ENCODE peak calls at places on chromosomes 5 and 9, in four cellular contexts. V is tibial artery; Q is AG20443; S is activated CD4-positive, alpha-beta T cell treated with anti-CD3 and anti-CD28 coated beads, Interleukin-2, amount 50 U/mL, for 1 hour. A is an unnamed sample.

GRCh38 chr5:138603521-138603920 is 28.3 kb upstream of the HSPA9 start:
- DNase-seq in V (peak; percentile 16), Q (no peak), S (no peak), A (no peak)

GRCh38 chr5:139877129-139877597 is 81.6 kb downstream of the PSD2 start:
- DNase-seq in V (no peak), Q (no peak), S (no peak), A (no peak)

GRCh38 chr5:117594165-117594564 is 1019.5 kb upstream of the SEMA6A start:
- DNase-seq in V (peak; percentile 77), Q (peak; percentile 6), S (no peak), A (no peak)

GRCh38 chr5:120848883-120849282 is 384.8 kb downstream of the PRR16 start:
- DNase-seq in V (no peak), Q (no peak), S (no peak), A (no peak)

GRCh38 chr9:98764351-98764750 is 32.0 kb downstream of the ANKS6 start:
- DNase-seq in V (no peak), Q (no peak), S (no peak), A (no peak)

GRCh38 chr9:16425572-16425971 is 444.9 kb downstream of the BNC2 start:
- DNase-seq in V (no peak), Q (peak; percentile 15), S (no peak), A (no peak)

GRCh38 chr5:136053336-136054121 is 24.7 kb downstream of the TGFBI start:
- DNase-seq in V (peak; percentile 87), Q (peak; percentile 91), S (no peak), A (no peak)

GRCh38 chr5:65247594-65247993 is 234.1 kb downstream of the ADAMTS6 start:
- DNase-seq in V (no peak), Q (no peak), S (no peak), A (no peak)

GRCh38 chr5:176792584-176793342 is 17.6 kb upstream of the UNC5A start:
- DNase-seq in V (no peak), Q (no peak), S (no peak), A (no peak)

GRCh38 chr5:1655496-1656270 is 131.9 kb upstream of the LPCAT1 start:
- DNase-seq in V (peak; percentile 48), Q (no peak), S (no peak), A (no peak)

GRCh38 chr9:127277770-127278169 is 13.2 kb downstream of the GARNL3 start:
- DNase-seq in V (no peak), Q (no peak), S (no peak), A (no peak)

GRCh38 chr9:30774326-30774725 is 1610.1 kb upstream of the ACO1 start:
- DNase-seq in V (peak; percentile 50), Q (no peak), S (no peak), A (no peak)

GRCh38 chr9:119091074-119091473 is 278.2 kb downstream of the BRINP1 start:
- DNase-seq in V (no peak), Q (peak; percentile 25), S (no peak), A (no peak)

GRCh38 chr5:90294604-90295003 is 115.0 kb downstream of the CETN3 start:
- DNase-seq in V (no peak), Q (no peak), S (no peak), A (no peak)

GRCh38 chr5:133130387-133131118 is 78.7 kb downstream of the HSPA4 start:
- DNase-seq in V (peak; percentile 33), Q (no peak), S (no peak), A (no peak)

GRCh38 chr9:35835216-35835604 is 6.2 kb downstream of the TMEM8B start:
- DNase-seq in V (no peak), Q (no peak), S (no peak), A (no peak)

GRCh38 chr5:40606077-40606765 is 73.5 kb upstream of the PTGER4 start:
- DNase-seq in V (no peak), Q (no peak), S (no peak), A (no peak)

GRCh38 chr9:137435980-137436760 is 5.0 kb downstream of the ENTPD8 start:
- DNase-seq in V (peak; percentile 78), Q (peak; percentile 97), S (no peak), A (no peak)

GRCh38 chr9:137740311-137740710 is 121.5 kb downstream of the EHMT1 start:
- DNase-seq in V (no peak), Q (peak; percentile 58), S (no peak), A (no peak)

GRCh38 chr9:13470836-13471235 is 191.3 kb upstream of the MPDZ start:
- DNase-seq in V (no peak), Q (no peak), S (no peak), A (no peak)

GRCh38 chr5:172451771-172452197 is 2.5 kb downstream of the SH3PXD2B start:
- DNase-seq in V (peak; percentile 85), Q (peak; percentile 51), S (no peak), A (no peak)

GRCh38 chr5:135398160-135398854 is 724 bp downstream of the MACROH2A1 start:
- DNase-seq in V (no peak), Q (peak; percentile 67), S (peak; percentile 37), A (no peak)

GRCh38 chr9:12813960-12814876 is 39.4 kb downstream of the LURAP1L start:
- DNase-seq in V (peak; percentile 81), Q (peak; percentile 83), S (no peak), A (no peak)